ENCODE peak calls at places on chromosomes 11 and 22, in seven cellular contexts. J is HCT116, V is SK-N-SH, C is K562, I is H1, D is GM12878, S is HepG2. P is an unnamed sample.
A peak's percentile ranks its signal among the peaks of the same experiment; 100 is the strongest.

GRCh38 chr11:67631427-67631826 is 1.7 kb upstream of the NUDT8 start:
- DNase-seq in V (no peak), S (no peak), J (no peak), D (no peak), I (no peak), C (no peak), P (no peak)

GRCh38 chr11:76769071-76769560 is 14.0 kb upstream of the TSKU start:
- DNase-seq in V (no peak), I (no peak), S (no peak), J (no peak), C (no peak), D (no peak), P (no peak)

GRCh38 chr11:44047298-44047697 is 483 bp upstream of the ACCSL start:
- DNase-seq in C (no peak), J (no peak), D (no peak), S (no peak), I (no peak), V (no peak), P (no peak)

GRCh38 chr11:70210516-70210915 is 7.4 kb downstream of the FADD start:
- DNase-seq in I (no peak), C (no peak), J (no peak), S (no peak), D (no peak), V (no peak), P (no peak)

GRCh38 chr11:37630866-37631265 is 1032.8 kb upstream of the RAG2 start:
- DNase-seq in S (no peak), J (no peak), D (no peak), V (no peak), C (no peak), I (no peak), P (no peak)

GRCh38 chr22:37502342-37503182 is 16.4 kb upstream of the MFNG start:
- DNase-seq in J (no peak), V (no peak), I (no peak), S (peak; percentile 88), D (no peak), C (no peak), P (peak; percentile 79)

GRCh38 chr11:59841514-59841913 is 3.8 kb downstream of the CBLIF start:
- DNase-seq in S (no peak), V (no peak), I (no peak), D (no peak), J (no peak), C (no peak), P (no peak)

GRCh38 chr11:104522650-104523049 is 358.7 kb upstream of the PDGFD start:
- DNase-seq in J (no peak), V (peak; percentile 25), C (no peak), D (no peak), S (peak; percentile 0), I (no peak), P (no peak)

GRCh38 chr22:31891366-31892079 is 52.8 kb upstream of the YWHAH start:
- DNase-seq in V (peak; percentile 59), D (no peak), J (no peak), C (no peak), I (no peak), S (no peak), P (no peak)

GRCh38 chr11:77730789-77731188 is 89.7 kb downstream of the RSF1 start:
- DNase-seq in V (no peak), D (no peak), I (no peak), C (no peak), S (no peak), J (no peak), P (no peak)

GRCh38 chr22:26479043-26479791 is 4.4 kb downstream of the HPS4 start:
- DNase-seq in I (no peak), C (no peak), D (no peak), J (no peak), S (peak; percentile 31), V (no peak), P (no peak)

GRCh38 chr11:67483901-67484665 is 1.3 kb downstream of the AIP start:
- DNase-seq in D (no peak), V (no peak), S (no peak), J (no peak), I (no peak), C (no peak), P (no peak)

GRCh38 chr11:8068605-8069221 is 12.3 kb upstream of the TUB start:
- DNase-seq in J (no peak), V (peak; percentile 70), S (peak; percentile 47), C (peak; percentile 45), I (no peak), D (no peak), P (no peak)

GRCh38 chr22:19325296-19325950 is 33.9 kb upstream of the CLTCL1 start:
- DNase-seq in S (no peak), I (no peak), D (no peak), J (no peak), C (no peak), V (no peak), P (no peak)

GRCh38 chr11:59756845-59757244 is 1.7 kb downstream of the STX3 start:
- DNase-seq in C (peak; percentile 62), I (no peak), S (no peak), J (peak; percentile 26), V (no peak), D (no peak), P (peak; percentile 58)

GRCh38 chr11:10931761-10932700 is 74.2 kb upstream of the ZBED5 start:
- DNase-seq in J (no peak), C (no peak), S (no peak), V (no peak), D (no peak), I (peak; percentile 71), P (no peak)

GRCh38 chr11:16815047-16815767 is 76.8 kb downstream of the C11orf58 start:
- DNase-seq in S (no peak), C (peak; percentile 15), V (no peak), D (no peak), I (no peak), J (no peak), P (no peak)
- TF ChIP-seq JUND in S (no peak), C (no peak), V (no peak), D (no peak), I (no peak), J (no peak), P (no peak)

DNA sequence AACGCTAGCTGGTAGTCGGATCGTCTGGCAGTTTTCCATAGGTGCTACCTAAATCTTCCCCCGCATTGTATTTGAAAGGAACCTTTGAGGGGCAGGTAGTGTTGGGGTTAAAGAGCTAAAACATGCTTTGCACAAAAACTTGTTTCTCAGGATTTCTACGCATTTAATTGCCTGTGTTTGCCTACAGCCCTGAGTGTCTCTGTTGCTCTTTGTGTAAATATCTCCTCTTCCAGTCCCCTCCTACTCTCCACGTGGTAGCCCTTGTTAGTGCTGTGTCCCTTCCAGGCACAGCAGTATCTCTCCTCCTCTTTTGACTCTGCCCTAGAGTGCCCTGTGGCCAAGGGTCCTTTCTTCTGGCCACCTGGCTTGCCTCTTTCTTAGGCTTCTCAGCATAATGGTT is 81.7 kb downstream of the BARX2 start:
- DNase-seq in V (no peak), S (no peak), I (no peak), C (no peak), J (no peak), D (no peak), P (peak; percentile 75)
- TF ChIP-seq JUND in V (no peak), S (no peak), I (no peak), C (no peak), J (no peak), D (no peak), P (no peak)

GRCh38 chr11:65717906-65718305 is 2.7 kb downstream of the RNASEH2C start:
- DNase-seq in I (no peak), J (no peak), D (no peak), S (no peak), C (no peak), V (no peak), P (no peak)

GRCh38 chr11:65720237-65720934 is at the start of gene RNASEH2C:
- DNase-seq in C (peak; percentile 86), I (peak; percentile 90), J (peak; percentile 77), D (peak; percentile 38), V (peak; percentile 93), S (peak; percentile 65), P (peak; percentile 93)

GRCh38 chr11:65719887-65720236 is 736 bp downstream of the RNASEH2C start:
- DNase-seq in J (no peak), I (no peak), S (no peak), C (peak; percentile 46), D (no peak), V (no peak), P (peak; percentile 41)

GRCh38 chr11:65718531-65718930 is 2.1 kb downstream of the RNASEH2C start:
- DNase-seq in V (no peak), D (no peak), J (no peak), I (no peak), S (no peak), C (no peak), P (no peak)

GRCh38 chr11:65718964-65719492 is 1.6 kb downstream of the RNASEH2C start:
- DNase-seq in C (no peak), V (peak; percentile 52), S (no peak), D (no peak), I (no peak), J (no peak), P (no peak)
- TF ChIP-seq JUND in C (no peak), V (no peak), S (no peak), D (no peak), I (no peak), J (no peak), P (no peak)

GRCh38 chr11:1869427-1870325 is 16.8 kb downstream of the LSP1 start:
- DNase-seq in S (peak; percentile 20), I (no peak), C (peak; percentile 57), J (no peak), V (no peak), D (no peak), P (peak; percentile 49)

GRCh38 chr11:1870326-1870696 is 17.4 kb downstream of the LSP1 start:
- DNase-seq in V (no peak), S (no peak), I (no peak), J (no peak), C (no peak), D (no peak), P (no peak)

GRCh38 chr11:1867381-1867780 is 14.5 kb downstream of the LSP1 start:
- DNase-seq in I (no peak), V (no peak), S (no peak), D (no peak), C (no peak), J (no peak), P (no peak)

GRCh38 chr11:1868056-1868635 is 15.3 kb downstream of the LSP1 start:
- DNase-seq in D (no peak), C (no peak), I (no peak), S (no peak), J (no peak), V (no peak), P (no peak)

GRCh38 chr11:1868636-1869291 is 15.9 kb downstream of the LSP1 start:
- DNase-seq in V (no peak), J (no peak), C (no peak), I (no peak), D (no peak), S (no peak), P (no peak)
- TF ChIP-seq JUND in V (no peak), J (no peak), C (no peak), I (no peak), D (no peak), S (no peak), P (no peak)

P was measured in T47D.